ENCODE peak calls at places on chromosome 18, in ten cellular contexts. E, N, P, K, C, F, Y, T, H and U are unnamed samples.

GRCh38 chr18:12783524-12783923 is 80.7 kb downstream of the PSMG2 start:
- DNase-seq in Y (no peak), K (no peak), E (no peak), H (no peak), N (no peak), P (no peak), C (no peak), F (no peak), T (no peak), U (no peak)

GRCh38 chr18:12657849-12658829 is at the start of gene SPIRE1:
- DNase-seq in T (peak; percentile 52), Y (peak; percentile 31), E (no peak), C (no peak), P (peak; percentile 24), K (peak; percentile 76), H (peak; percentile 55), F (peak; percentile 82), N (no peak), U (peak; percentile 26)

GRCh38 chr18:61926532-61926931 is 33.7 kb upstream of the RNF152 start:
- DNase-seq in N (no peak), F (no peak), P (no peak), Y (no peak), C (no peak), E (peak; percentile 20), K (no peak), H (no peak), T (no peak), U (peak; percentile 18)

GRCh38 chr18:61091379-61091778 is 241.9 kb upstream of the CDH20 start:
- DNase-seq in K (no peak), F (no peak), C (no peak), E (no peak), H (no peak), T (no peak), P (no peak), Y (no peak), N (no peak), U (no peak)

GRCh38 chr18:7590800-7591560 is 23.9 kb downstream of the PTPRM start:
- DNase-seq in T (no peak), H (peak; percentile 42), P (no peak), Y (no peak), C (no peak), N (no peak), K (no peak), E (no peak), F (no peak), U (no peak)

GRCh38 chr18:74499633-74500032 is 3.5 kb downstream of the CNDP2 start:
- DNase-seq in H (peak; percentile 30), P (no peak), Y (peak; percentile 49), N (no peak), T (peak; percentile 66), K (no peak), F (no peak), C (no peak), E (peak; percentile 18), U (no peak)

GRCh38 chr18:55101458-55101824 is 142.2 kb upstream of the CCDC68 start:
- DNase-seq in C (no peak), T (no peak), Y (no peak), E (no peak), N (no peak), K (no peak), P (no peak), F (no peak), H (no peak), U (no peak)

GRCh38 chr18:10304853-10305252 is 149.6 kb upstream of the APCDD1 start:
- DNase-seq in H (peak; percentile 88), E (no peak), N (no peak), T (no peak), C (no peak), P (no peak), K (peak; percentile 21), Y (no peak), F (no peak), U (no peak)

GRCh38 chr18:58572181-58572580 is 56.7 kb downstream of the ALPK2 start:
- DNase-seq in E (no peak), K (no peak), F (no peak), H (peak; percentile 99), Y (no peak), C (no peak), T (no peak), P (no peak), N (peak; percentile 97), U (no peak)

GRCh38 chr18:45321520-45321919 is 293.8 kb upstream of the SLC14A2 start:
- DNase-seq in E (no peak), F (no peak), N (no peak), C (no peak), Y (no peak), H (no peak), P (no peak), T (no peak), K (no peak), U (no peak)